ENCODE peak calls at places on chromosomes 4 and X, in ten cellular contexts. N, Y, F, D, S, L, G, V, Q and O are unnamed samples.

GRCh38 chr4:53015681-53016080 is 153.6 kb downstream of the RASL11B start:
- DNase-seq in N (peak; percentile 46), Y (no peak), F (peak; percentile 74), D (peak; percentile 59), S (peak; percentile 49), L (no peak), G (peak; percentile 42), V (peak; percentile 60), Q (peak; percentile 25), O (peak; percentile 22)

GRCh38 chrX:50579955-50580354 is 109.3 kb upstream of the DGKK start:
- DNase-seq in N (peak; percentile 3), Y (peak; percentile 39), F (peak; percentile 74), D (no peak), S (peak; percentile 48), L (peak; percentile 58), G (peak; percentile 67), V (peak; percentile 55), Q (peak; percentile 47), O (peak; percentile 31)

GRCh38 chr4:37981844-37982720 is 21.9 kb downstream of the PTTG2 start:
- DNase-seq in N (peak; percentile 28), Y (no peak), F (peak; percentile 74), D (no peak), S (peak; percentile 27), L (no peak), G (peak; percentile 57), V (no peak), Q (no peak), O (no peak)

GRCh38 chrX:25079020-25079419 is 63.3 kb upstream of the ARX start:
- DNase-seq in N (no peak), Y (no peak), F (no peak), D (no peak), S (no peak), L (no peak), G (peak; percentile 0), V (no peak), Q (no peak), O (no peak)

GRCh38 chrX:109732319-109732779 is 708 bp downstream of the ACSL4 start:
- DNase-seq in N (peak; percentile 39), Y (peak; percentile 18), F (no peak), D (no peak), S (no peak), L (peak; percentile 38), G (peak; percentile 54), V (peak; percentile 33), Q (peak; percentile 7), O (peak; percentile 8)

GRCh38 chr4:99679204-99679603 is 21.6 kb upstream of the C4orf54 start:
- DNase-seq in N (no peak), Y (no peak), F (no peak), D (peak; percentile 80), S (no peak), L (no peak), G (no peak), V (no peak), Q (no peak), O (no peak)

GRCh38 chr4:2272828-2273120 is 10.9 kb upstream of the MXD4 start:
- DNase-seq in N (no peak), Y (no peak), F (no peak), D (no peak), S (no peak), L (no peak), G (no peak), V (no peak), Q (no peak), O (no peak)

GRCh38 chr4:89871211-89871610 is 23.4 kb upstream of the MMRN1 start:
- DNase-seq in N (no peak), Y (no peak), F (no peak), D (no peak), S (no peak), L (no peak), G (no peak), V (no peak), Q (no peak), O (no peak)

DNA sequence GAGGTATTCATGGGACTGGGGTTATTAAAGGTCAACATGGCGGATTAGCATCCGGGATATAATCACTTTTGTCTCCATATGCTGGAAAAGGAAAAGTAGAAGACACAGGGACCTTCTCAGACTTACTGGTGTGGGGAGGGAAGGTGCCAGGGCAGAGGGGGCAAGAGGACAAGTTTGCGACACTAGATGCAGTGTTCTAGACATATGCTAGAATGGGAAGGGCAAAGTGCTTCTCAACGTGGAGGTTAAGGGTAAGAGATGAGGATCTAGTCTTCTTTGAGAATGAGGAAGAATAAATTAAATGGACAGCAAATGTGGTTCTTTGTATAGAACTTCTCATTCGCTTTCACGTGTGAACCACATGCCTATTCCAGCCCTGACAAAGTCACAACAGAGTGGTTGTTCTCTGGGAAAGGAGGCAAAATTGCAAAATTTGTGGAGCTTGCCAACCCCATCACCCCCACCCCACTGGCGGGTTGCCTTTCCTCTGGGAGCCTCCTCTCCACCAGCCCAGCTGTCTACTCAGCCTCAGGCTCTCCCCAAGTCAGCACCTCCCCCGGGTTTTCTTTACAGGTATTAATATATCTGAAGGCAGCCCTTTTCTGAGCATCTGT is 1.4 kb upstream of the ANXA5 start:
- DNase-seq in N (no peak), Y (no peak), F (no peak), D (peak; percentile 80), S (no peak), L (no peak), G (no peak), V (no peak), Q (no peak), O (no peak)
- H3K4me3 ChIP-seq in N (peak overlapping the region; percentile 81), Y (no peak overlapping the region), F (no peak overlapping the region), D (no peak overlapping the region), S (no peak overlapping the region), L (peak overlapping the region; percentile 94), G (no peak overlapping the region), V (no peak overlapping the region), Q (no peak overlapping the region), O (no peak overlapping the region)

GRCh38 chrX:139196890-139197289 is 333.6 kb upstream of the F9 start:
- DNase-seq in N (no peak), Y (no peak), F (no peak), D (no peak), S (no peak), L (no peak), G (no peak), V (no peak), Q (no peak), O (no peak)

GRCh38 chrX:139198936-139199335 is 331.6 kb upstream of the F9 start:
- DNase-seq in N (no peak), Y (no peak), F (no peak), D (no peak), S (no peak), L (no peak), G (no peak), V (no peak), Q (no peak), O (no peak)

GRCh38 chrX:139192386-139192961 is 338.1 kb upstream of the F9 start:
- DNase-seq in N (no peak), Y (no peak), F (no peak), D (no peak), S (no peak), L (no peak), G (no peak), V (no peak), Q (no peak), O (no peak)

GRCh38 chrX:139191746-139192385 is 338.7 kb upstream of the F9 start:
- DNase-seq in N (no peak), Y (no peak), F (no peak), D (no peak), S (no peak), L (no peak), G (no peak), V (no peak), Q (no peak), O (no peak)

DNA sequence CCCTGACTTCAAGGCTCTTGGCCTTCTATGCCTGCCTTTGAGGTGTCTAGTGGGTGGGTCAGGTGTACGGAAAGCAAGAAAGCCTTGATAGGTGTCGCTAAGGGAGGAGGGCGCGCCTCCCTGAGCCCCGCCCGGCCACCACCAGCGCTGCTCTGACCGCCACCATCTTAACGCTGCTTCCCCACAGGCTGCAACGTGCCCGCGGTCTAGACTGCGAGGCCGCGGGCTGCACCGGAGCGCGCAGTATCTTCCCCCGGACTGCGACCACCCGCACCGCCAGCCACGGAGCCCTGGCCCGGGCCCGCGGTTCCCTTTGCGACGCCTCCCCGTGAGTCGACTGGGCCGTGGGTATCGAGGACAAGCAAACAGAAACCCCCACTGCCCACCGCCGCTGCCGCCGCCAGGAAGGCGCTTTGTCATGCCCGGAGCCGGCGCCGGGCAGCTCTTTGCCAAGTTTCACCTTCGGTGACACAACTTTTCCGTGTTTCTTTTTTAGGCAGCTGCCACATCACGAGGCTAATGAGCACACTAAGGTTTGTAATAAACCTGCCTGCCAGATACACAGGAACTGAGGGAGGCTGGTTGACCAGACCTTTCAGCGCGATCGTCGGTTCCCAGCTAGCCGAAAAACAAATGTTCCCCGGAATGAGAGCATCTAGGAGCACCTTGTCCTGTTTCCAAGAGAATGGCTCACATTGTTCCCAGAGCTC is 335.8 kb upstream of the F9 start:
- DNase-seq in N (no peak), Y (peak; percentile 47), F (peak; percentile 62), D (no peak), S (no peak), L (no peak), G (no peak), V (no peak), Q (peak; percentile 24), O (no peak)
- H3K4me3 ChIP-seq in N (peak overlapping the region; percentile 39), Y (peak overlapping the region; percentile 43), F (no peak overlapping the region), D (peak overlapping the region; percentile 58), S (peak overlapping the region; percentile 33), L (no peak overlapping the region), G (no peak overlapping the region), V (no peak overlapping the region), Q (no peak overlapping the region), O (no peak overlapping the region)

GRCh38 chrX:120015145-120016067 is 62.1 kb downstream of the RHOXF2B start:
- DNase-seq in N (no peak), Y (no peak), F (peak; percentile 67), D (peak; percentile 53), S (no peak), L (no peak), G (no peak), V (no peak), Q (no peak), O (no peak)
- H3K4me3 ChIP-seq in N (no peak overlapping the region), Y (no peak overlapping the region), F (peak overlapping the region; percentile 62), D (peak overlapping the region; percentile 52), S (no peak overlapping the region), L (no peak overlapping the region), G (no peak overlapping the region), V (peak overlapping the region; percentile 19), Q (no peak overlapping the region), O (no peak overlapping the region)

GRCh38 chr4:91909963-91910362 is 393.8 kb upstream of the GRID2 start:
- DNase-seq in N (no peak), Y (no peak), F (no peak), D (no peak), S (no peak), L (no peak), G (no peak), V (no peak), Q (no peak), O (no peak)

GRCh38 chr4:91904556-91904955 is 399.2 kb upstream of the GRID2 start:
- DNase-seq in N (no peak), Y (no peak), F (no peak), D (no peak), S (no peak), L (no peak), G (no peak), V (no peak), Q (no peak), O (no peak)
- H3K4me3 ChIP-seq in N (no peak overlapping the region), Y (no peak overlapping the region), F (no peak overlapping the region), D (no peak overlapping the region), S (no peak overlapping the region), L (no peak overlapping the region), G (no peak overlapping the region), V (no peak overlapping the region), Q (no peak overlapping the region), O (no peak overlapping the region)